ENCODE peak calls at places on chromosome 7, in five cellular contexts. C is Peyer's patch, F is esophagus squamous epithelium, I is tibial nerve, R is BJ. G is an unnamed sample.
A peak's percentile ranks its signal among the peaks of the same experiment; 100 is the strongest.

GRCh38 chr7:107201795-107202450 is 33.1 kb downstream of the HBP1 start:
- DNase-seq in C (peak; percentile 61), F (no peak), I (no peak), R (no peak), G (peak; percentile 43)

GRCh38 chr7:129489491-129489890 is 12.8 kb upstream of the SMKR1 start:
- DNase-seq in C (no peak), F (no peak), I (no peak), R (peak; percentile 39), G (no peak)

GRCh38 chr7:35035511-35035921 is 1.8 kb downstream of the DPY19L1 start:
- DNase-seq in C (peak; percentile 56), F (no peak), I (no peak), R (no peak), G (peak; percentile 59)

GRCh38 chr7:146660839-146661238 is 544.2 kb downstream of the CNTNAP2 start:
- DNase-seq in C (no peak), F (no peak), I (no peak), R (no peak), G (no peak)

GRCh38 chr7:117942780-117943179 is 69.5 kb upstream of the CTTNBP2 start:
- DNase-seq in C (no peak), F (no peak), I (no peak), R (no peak), G (no peak)

GRCh38 chr7:157423886-157424565 is 87.2 kb downstream of the DNAJB6 start:
- DNase-seq in C (no peak), F (no peak), I (no peak), R (no peak), G (no peak)

GRCh38 chr7:29538322-29538874 is 25.2 kb upstream of the PRR15 start:
- DNase-seq in C (no peak), F (no peak), I (no peak), R (no peak), G (no peak)

GRCh38 chr7:80150621-80151273 is 16.1 kb downstream of the GNAI1 start:
- DNase-seq in C (no peak), F (no peak), I (no peak), R (no peak), G (peak; percentile 99)

GRCh38 chr7:66255533-66256100 is 50.5 kb downstream of the TPST1 start:
- DNase-seq in C (no peak), F (no peak), I (no peak), R (peak; percentile 35), G (peak; percentile 87)

GRCh38 chr7:135743907-135744789 is 4.5 kb downstream of the FAM180A start:
- DNase-seq in C (no peak), F (no peak), I (no peak), R (no peak), G (no peak)

GRCh38 chr7:150567168-150567567 is at the start of gene GIMAP4:
- DNase-seq in C (no peak), F (no peak), I (no peak), R (no peak), G (no peak)

GRCh38 chr7:121107923-121108498 is 119.5 kb downstream of the CPED1 start:
- DNase-seq in C (no peak), F (no peak), I (no peak), R (peak; percentile 17), G (peak; percentile 71)

GRCh38 chr7:44380179-44380830 is 54.9 kb upstream of the CAMK2B start:
- DNase-seq in C (no peak), F (no peak), I (no peak), R (no peak), G (no peak)

GRCh38 chr7:123616244-123616643 is 14.6 kb downstream of the ASB15 start:
- DNase-seq in C (no peak), F (no peak), I (no peak), R (peak; percentile 3), G (no peak)

GRCh38 chr7:81233208-81233940 is 314.5 kb upstream of the SEMA3C start:
- DNase-seq in C (no peak), F (no peak), I (no peak), R (no peak), G (no peak)

GRCh38 chr7:117950601-117951278 is 77.5 kb upstream of the CTTNBP2 start:
- DNase-seq in C (peak; percentile 50), F (no peak), I (no peak), R (no peak), G (peak; percentile 58)

GRCh38 chr7:26368542-26368941 is 76.9 kb downstream of the SNX10 start:
- DNase-seq in C (no peak), F (no peak), I (no peak), R (no peak), G (no peak)

GRCh38 chr7:92833766-92834605 is 2.4 kb downstream of the CDK6 start:
- DNase-seq in C (peak; percentile 93), F (peak; percentile 8), I (peak; percentile 70), R (no peak), G (no peak)

GRCh38 chr7:44738876-44739665 is 9.6 kb upstream of the ZMIZ2 start:
- DNase-seq in C (no peak), F (no peak), I (no peak), R (no peak), G (no peak)

GRCh38 chr7:76505168-76506080 is 4.9 kb upstream of the UPK3B start:
- DNase-seq in C (no peak), F (no peak), I (no peak), R (no peak), G (no peak)

GRCh38 chr7:123746055-123746454 is 2.7 kb downstream of the WASL start:
- DNase-seq in C (no peak), F (no peak), I (no peak), R (no peak), G (no peak)

GRCh38 chr7:51304729-51305128 is 11.9 kb downstream of the COBL start:
- DNase-seq in C (no peak), F (no peak), I (no peak), R (no peak), G (no peak)

GRCh38 chr7:75813781-75814236 is at the start of gene CCL24:
- DNase-seq in C (no peak), F (no peak), I (no peak), R (no peak), G (no peak)

GRCh38 chr7:55121249-55121648 is 102.4 kb downstream of the EGFR start:
- DNase-seq in C (no peak), F (no peak), I (no peak), R (no peak), G (no peak)

GRCh38 chr7:101950450-101951119 is 133.2 kb downstream of the CUX1 start:
- DNase-seq in C (no peak), F (no peak), I (no peak), R (no peak), G (no peak)

GRCh38 chr7:7736671-7737070 is 18.3 kb upstream of the RPA3 start:
- DNase-seq in C (no peak), F (no peak), I (no peak), R (no peak), G (no peak)

GRCh38 chr7:130987092-130987491 is 253.1 kb upstream of the KLF14 start:
- DNase-seq in C (no peak), F (no peak), I (no peak), R (no peak), G (peak; percentile 69)

GRCh38 chr7:102912742-102913141 is at the start of gene LRRC17:
- DNase-seq in C (no peak), F (no peak), I (no peak), R (no peak), G (no peak)

GRCh38 chr7:770786-771185 is 43.7 kb upstream of the PRKAR1B start:
- DNase-seq in C (no peak), F (no peak), I (no peak), R (no peak), G (no peak)

GRCh38 chr7:123120286-123120685 is 79.5 kb downstream of the SLC13A1 start:
- DNase-seq in C (no peak), F (no peak), I (no peak), R (no peak), G (peak; percentile 31)

GRCh38 chr7:73560035-73560835 is 2.7 kb upstream of the BCL7B start:
- DNase-seq in C (no peak), F (no peak), I (no peak), R (peak; percentile 53), G (peak; percentile 77)

GRCh38 chr7:44396931-44397525 is 71.6 kb upstream of the CAMK2B start:
- DNase-seq in C (no peak), F (no peak), I (no peak), R (no peak), G (no peak)

GRCh38 chr7:100655908-100656674 is at the start of gene ACTL6B:
- DNase-seq in C (peak; percentile 49), F (no peak), I (no peak), R (no peak), G (no peak)

GRCh38 chr7:68203246-68203645 is 1206.6 kb downstream of the TYW1 start:
- DNase-seq in C (no peak), F (no peak), I (no peak), R (no peak), G (no peak)

GRCh38 chr7:13115157-13115772 is 427.8 kb downstream of the ARL4A start:
- DNase-seq in C (no peak), F (no peak), I (no peak), R (no peak), G (peak; percentile 17)

GRCh38 chr7:155997431-155998327 is 185.4 kb upstream of the SHH start:
- DNase-seq in C (peak; percentile 31), F (no peak), I (no peak), R (no peak), G (peak; percentile 4)
- H3K27me3 ChIP-seq in C (no peaks in the 10 kb centered on the region), F (no peaks in the 10 kb centered on the region), I (no peaks in the 10 kb centered on the region), R (no peaks in the 10 kb centered on the region), G (peaks cover 21% of the 10 kb centered on the region)

GRCh38 chr7:47405286-47405904 is 176.5 kb downstream of the TNS3 start:
- DNase-seq in C (peak; percentile 19), F (no peak), I (no peak), R (no peak), G (no peak)
- H3K36me3 ChIP-seq in C (no peaks in the 10 kb centered on the region), F (no peaks in the 10 kb centered on the region), I (no peaks in the 10 kb centered on the region), R (peaks cover 51% of the 10 kb centered on the region), G (peaks cover 1% of the 10 kb centered on the region)

DNA sequence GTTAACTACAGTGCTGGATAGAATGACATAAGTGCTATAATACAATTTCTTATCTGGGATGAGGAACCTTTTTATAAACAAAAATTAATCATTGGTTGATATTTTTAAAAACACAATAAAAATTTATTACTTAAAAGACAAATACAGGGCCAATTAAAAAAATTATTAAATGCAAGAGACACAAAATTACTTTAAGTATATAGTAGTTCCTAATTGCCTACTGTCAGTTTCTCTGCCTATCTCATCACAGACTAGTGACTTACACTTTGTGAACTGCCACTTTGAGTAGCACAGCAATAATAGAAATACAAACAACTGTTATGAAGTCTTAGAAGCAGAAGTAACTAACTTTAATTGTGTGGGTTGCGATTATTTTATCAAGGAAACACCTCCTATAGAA is 8.4 kb downstream of the TES start:
- DNase-seq in C (no peak), F (no peak), I (no peak), R (no peak), G (no peak)
- H3K27me3 ChIP-seq in C (no peaks in the 10 kb centered on the region), F (no peaks in the 10 kb centered on the region), I (peaks cover 8% of the 10 kb centered on the region), R (peaks cover 2% of the 10 kb centered on the region), G (no peaks in the 10 kb centered on the region)

GRCh38 chr7:144515430-144515829 is 111.9 kb upstream of the NOBOX start:
- DNase-seq in C (no peak), F (no peak), I (no peak), R (no peak), G (no peak)

GRCh38 chr7:144517762-144518161 is 114.3 kb upstream of the NOBOX start:
- DNase-seq in C (no peak), F (no peak), I (no peak), R (no peak), G (no peak)

GRCh38 chr7:144519900-144520299 is 116.4 kb upstream of the NOBOX start:
- DNase-seq in C (no peak), F (no peak), I (no peak), R (no peak), G (no peak)

GRCh38 chr7:144513332-144513731 is 109.8 kb upstream of the NOBOX start:
- DNase-seq in C (no peak), F (no peak), I (no peak), R (no peak), G (peak; percentile 27)

GRCh38 chr7:144516729-144517128 is 113.2 kb upstream of the NOBOX start:
- DNase-seq in C (no peak), F (no peak), I (no peak), R (no peak), G (no peak)
- H3K36me3 ChIP-seq in C (no peaks in the 10 kb centered on the region), F (no peaks in the 10 kb centered on the region), I (no peaks in the 10 kb centered on the region), R (no peaks in the 10 kb centered on the region), G (no peaks in the 10 kb centered on the region)